ENCODE peak calls at places on chromosomes 7 and 10, in nine cellular contexts. One of them, this sample, is unnamed.

GRCh38 chr7:93949468-93949867 is 27.9 kb downstream of the GNG11 start:
- DNase-seq in MM.1S: no peak
- DNase-seq in amniotic stem cell: peak
- DNase-seq in neuronal stem cell: no peak
- DNase-seq in hippocampal formation: no peak
- DNase-seq in germinal center: no peak
- DNase-seq in effector CD4-positive, alpha-beta T cell: no peak
- DNase-seq in HEK293T: no peak
- DNase-seq in GM06990: no peak
- DNase-seq in this sample: no peak

GRCh38 chr10:28130267-28130666 is 131.4 kb upstream of the ODAD2 start:
- DNase-seq in hippocampal formation: no peak
- DNase-seq in effector CD4-positive, alpha-beta T cell: no peak
- DNase-seq in neuronal stem cell: no peak
- DNase-seq in HEK293T: no peak
- DNase-seq in MM.1S: no peak
- DNase-seq in amniotic stem cell: peak
- DNase-seq in germinal center: no peak
- DNase-seq in GM06990: no peak
- DNase-seq in this sample: no peak

GRCh38 chr10:86899670-86900276 is 57.6 kb downstream of the MMRN2 start:
- DNase-seq in HEK293T: peak
- DNase-seq in germinal center: peak
- DNase-seq in neuronal stem cell: peak
- DNase-seq in GM06990: peak
- DNase-seq in effector CD4-positive, alpha-beta T cell: peak
- DNase-seq in amniotic stem cell: peak
- DNase-seq in MM.1S: peak
- DNase-seq in hippocampal formation: peak
- DNase-seq in this sample: peak

GRCh38 chr7:79268730-79269129 is 184.7 kb downstream of the MAGI2 start:
- DNase-seq in HEK293T: no peak
- DNase-seq in MM.1S: no peak
- DNase-seq in hippocampal formation: no peak
- DNase-seq in effector CD4-positive, alpha-beta T cell: no peak
- DNase-seq in GM06990: no peak
- DNase-seq in germinal center: no peak
- DNase-seq in neuronal stem cell: no peak
- DNase-seq in amniotic stem cell: no peak
- DNase-seq in this sample: no peak

GRCh38 chr10:75959209-75959608 is 527.8 kb downstream of the LRMDA start:
- DNase-seq in GM06990: no peak
- DNase-seq in effector CD4-positive, alpha-beta T cell: no peak
- DNase-seq in neuronal stem cell: no peak
- DNase-seq in HEK293T: no peak
- DNase-seq in germinal center: no peak
- DNase-seq in hippocampal formation: no peak
- DNase-seq in MM.1S: no peak
- DNase-seq in amniotic stem cell: peak
- DNase-seq in this sample: no peak

GRCh38 chr7:70432567-70433001 is 699.4 kb upstream of the GALNT17 start:
- DNase-seq in GM06990: no peak
- DNase-seq in HEK293T: peak
- DNase-seq in effector CD4-positive, alpha-beta T cell: no peak
- DNase-seq in amniotic stem cell: no peak
- DNase-seq in neuronal stem cell: no peak
- DNase-seq in MM.1S: no peak
- DNase-seq in hippocampal formation: no peak
- DNase-seq in germinal center: no peak
- DNase-seq in this sample: no peak

GRCh38 chr7:20542594-20542993 is 72.9 kb upstream of the ABCB5 start:
- DNase-seq in HEK293T: no peak
- DNase-seq in neuronal stem cell: no peak
- DNase-seq in effector CD4-positive, alpha-beta T cell: no peak
- DNase-seq in amniotic stem cell: no peak
- DNase-seq in hippocampal formation: no peak
- DNase-seq in germinal center: no peak
- DNase-seq in MM.1S: no peak
- DNase-seq in GM06990: no peak
- DNase-seq in this sample: no peak

GRCh38 chr7:88289505-88290129 is 17.1 kb downstream of the STEAP4 start:
- DNase-seq in neuronal stem cell: no peak
- DNase-seq in GM06990: no peak
- DNase-seq in germinal center: no peak
- DNase-seq in effector CD4-positive, alpha-beta T cell: no peak
- DNase-seq in MM.1S: no peak
- DNase-seq in amniotic stem cell: no peak
- DNase-seq in hippocampal formation: no peak
- DNase-seq in HEK293T: no peak
- DNase-seq in this sample: no peak

GRCh38 chr10:120945801-120946302 is 94.7 kb downstream of the WDR11 start:
- DNase-seq in MM.1S: no peak
- DNase-seq in amniotic stem cell: no peak
- DNase-seq in germinal center: no peak
- DNase-seq in effector CD4-positive, alpha-beta T cell: no peak
- DNase-seq in hippocampal formation: peak
- DNase-seq in HEK293T: no peak
- DNase-seq in neuronal stem cell: no peak
- DNase-seq in GM06990: no peak
- DNase-seq in this sample: no peak

GRCh38 chr10:45000138-45000763 is 472 bp upstream of the ZNF22 start:
- DNase-seq in hippocampal formation: no peak
- DNase-seq in neuronal stem cell: no peak
- DNase-seq in amniotic stem cell: no peak
- DNase-seq in HEK293T: no peak
- DNase-seq in MM.1S: no peak
- DNase-seq in germinal center: no peak
- DNase-seq in GM06990: no peak
- DNase-seq in effector CD4-positive, alpha-beta T cell: no peak
- DNase-seq in this sample: no peak

GRCh38 chr7:142587578-142588191 is 161.6 kb upstream of the PRSS1 start:
- DNase-seq in HEK293T: peak
- DNase-seq in germinal center: peak
- DNase-seq in neuronal stem cell: peak
- DNase-seq in hippocampal formation: peak
- DNase-seq in amniotic stem cell: peak
- DNase-seq in GM06990: no peak
- DNase-seq in MM.1S: peak
- DNase-seq in effector CD4-positive, alpha-beta T cell: no peak
- DNase-seq in this sample: peak

GRCh38 chr7:150401424-150401790 is 22.3 kb downstream of the ZNF775 start:
- DNase-seq in GM06990: no peak
- DNase-seq in effector CD4-positive, alpha-beta T cell: no peak
- DNase-seq in MM.1S: no peak
- DNase-seq in germinal center: no peak
- DNase-seq in hippocampal formation: no peak
- DNase-seq in amniotic stem cell: no peak
- DNase-seq in HEK293T: no peak
- DNase-seq in neuronal stem cell: no peak
- DNase-seq in this sample: no peak

GRCh38 chr7:156540619-156541165 is 99.9 kb upstream of the RNF32 start:
- DNase-seq in hippocampal formation: no peak
- DNase-seq in effector CD4-positive, alpha-beta T cell: no peak
- DNase-seq in germinal center: no peak
- DNase-seq in HEK293T: no peak
- DNase-seq in MM.1S: no peak
- DNase-seq in neuronal stem cell: no peak
- DNase-seq in amniotic stem cell: no peak
- DNase-seq in GM06990: no peak
- DNase-seq in this sample: no peak

GRCh38 chr7:119720541-119720940 is 552.4 kb upstream of the KCND2 start:
- DNase-seq in effector CD4-positive, alpha-beta T cell: no peak
- DNase-seq in amniotic stem cell: peak
- DNase-seq in hippocampal formation: no peak
- DNase-seq in MM.1S: no peak
- DNase-seq in HEK293T: no peak
- DNase-seq in germinal center: no peak
- DNase-seq in GM06990: no peak
- DNase-seq in neuronal stem cell: no peak
- DNase-seq in this sample: no peak

GRCh38 chr7:12231097-12231496 is 20.0 kb downstream of the TMEM106B start:
- DNase-seq in effector CD4-positive, alpha-beta T cell: no peak
- DNase-seq in MM.1S: no peak
- DNase-seq in hippocampal formation: no peak
- DNase-seq in germinal center: no peak
- DNase-seq in HEK293T: no peak
- DNase-seq in GM06990: no peak
- DNase-seq in amniotic stem cell: no peak
- DNase-seq in neuronal stem cell: no peak
- DNase-seq in this sample: no peak

GRCh38 chr10:34638405-34639054 is 176.6 kb downstream of the PARD3 start:
- DNase-seq in amniotic stem cell: peak
- DNase-seq in GM06990: no peak
- DNase-seq in neuronal stem cell: peak
- DNase-seq in germinal center: peak
- DNase-seq in hippocampal formation: peak
- DNase-seq in effector CD4-positive, alpha-beta T cell: peak
- DNase-seq in MM.1S: peak
- DNase-seq in HEK293T: peak
- DNase-seq in this sample: peak

GRCh38 chr7:95632609-95633008 is 36.3 kb upstream of the PDK4 start:
- DNase-seq in hippocampal formation: no peak
- DNase-seq in GM06990: no peak
- DNase-seq in neuronal stem cell: no peak
- DNase-seq in MM.1S: no peak
- DNase-seq in HEK293T: no peak
- DNase-seq in germinal center: no peak
- DNase-seq in effector CD4-positive, alpha-beta T cell: no peak
- DNase-seq in amniotic stem cell: no peak
- DNase-seq in this sample: no peak

GRCh38 chr7:148156248-148156647 is 434.3 kb upstream of the C7orf33 start:
- DNase-seq in neuronal stem cell: no peak
- DNase-seq in effector CD4-positive, alpha-beta T cell: no peak
- DNase-seq in HEK293T: no peak
- DNase-seq in hippocampal formation: no peak
- DNase-seq in GM06990: no peak
- DNase-seq in amniotic stem cell: no peak
- DNase-seq in germinal center: no peak
- DNase-seq in MM.1S: no peak
- DNase-seq in this sample: no peak

GRCh38 chr7:68014031-68014774 is 1017.6 kb downstream of the TYW1 start:
- DNase-seq in germinal center: no peak
- DNase-seq in MM.1S: no peak
- DNase-seq in hippocampal formation: no peak
- DNase-seq in HEK293T: no peak
- DNase-seq in neuronal stem cell: no peak
- DNase-seq in amniotic stem cell: no peak
- DNase-seq in effector CD4-positive, alpha-beta T cell: no peak
- DNase-seq in GM06990: no peak
- DNase-seq in this sample: no peak

GRCh38 chr7:128948976-128949760 is 11.4 kb downstream of the IRF5 start:
- DNase-seq in germinal center: no peak
- DNase-seq in MM.1S: no peak
- DNase-seq in neuronal stem cell: no peak
- DNase-seq in HEK293T: no peak
- DNase-seq in hippocampal formation: no peak
- DNase-seq in GM06990: no peak
- DNase-seq in effector CD4-positive, alpha-beta T cell: no peak
- DNase-seq in amniotic stem cell: no peak
- DNase-seq in this sample: no peak

GRCh38 chr7:100574362-100575205 is 884 bp upstream of the SAP25 start:
- DNase-seq in germinal center: no peak
- DNase-seq in neuronal stem cell: no peak
- DNase-seq in hippocampal formation: no peak
- DNase-seq in MM.1S: no peak
- DNase-seq in amniotic stem cell: no peak
- DNase-seq in effector CD4-positive, alpha-beta T cell: no peak
- DNase-seq in GM06990: no peak
- DNase-seq in HEK293T: no peak
- DNase-seq in this sample: no peak

GRCh38 chr7:2330506-2330905 is 16.3 kb upstream of the SNX8 start:
- DNase-seq in neuronal stem cell: no peak
- DNase-seq in hippocampal formation: no peak
- DNase-seq in MM.1S: no peak
- DNase-seq in germinal center: no peak
- DNase-seq in effector CD4-positive, alpha-beta T cell: no peak
- DNase-seq in GM06990: no peak
- DNase-seq in amniotic stem cell: no peak
- DNase-seq in HEK293T: no peak
- DNase-seq in this sample: no peak

GRCh38 chr10:58334817-58335305 is at the start of gene UBE2D1:
- DNase-seq in amniotic stem cell: peak
- DNase-seq in effector CD4-positive, alpha-beta T cell: peak
- DNase-seq in hippocampal formation: peak
- DNase-seq in neuronal stem cell: peak
- DNase-seq in germinal center: peak
- DNase-seq in HEK293T: peak
- DNase-seq in MM.1S: peak
- DNase-seq in GM06990: peak
- DNase-seq in this sample: peak

GRCh38 chr10:59346321-59346720 is 16.0 kb downstream of the FAM13C start:
- DNase-seq in HEK293T: no peak
- DNase-seq in neuronal stem cell: no peak
- DNase-seq in hippocampal formation: no peak
- DNase-seq in amniotic stem cell: no peak
- DNase-seq in MM.1S: no peak
- DNase-seq in effector CD4-positive, alpha-beta T cell: no peak
- DNase-seq in GM06990: no peak
- DNase-seq in germinal center: no peak
- DNase-seq in this sample: no peak

GRCh38 chr10:116769791-116770190 is 27.4 kb upstream of the HSPA12A start:
- DNase-seq in neuronal stem cell: no peak
- DNase-seq in hippocampal formation: no peak
- DNase-seq in germinal center: no peak
- DNase-seq in amniotic stem cell: no peak
- DNase-seq in GM06990: no peak
- DNase-seq in MM.1S: no peak
- DNase-seq in effector CD4-positive, alpha-beta T cell: no peak
- DNase-seq in HEK293T: no peak
- DNase-seq in this sample: no peak

GRCh38 chr7:77702451-77703219 is 6.4 kb downstream of the RSBN1L start:
- DNase-seq in MM.1S: no peak
- DNase-seq in GM06990: no peak
- DNase-seq in neuronal stem cell: no peak
- DNase-seq in germinal center: no peak
- DNase-seq in HEK293T: no peak
- DNase-seq in effector CD4-positive, alpha-beta T cell: no peak
- DNase-seq in amniotic stem cell: no peak
- DNase-seq in hippocampal formation: no peak
- DNase-seq in this sample: no peak

GRCh38 chr7:70390251-70390650 is 741.7 kb upstream of the GALNT17 start:
- DNase-seq in MM.1S: no peak
- DNase-seq in GM06990: no peak
- DNase-seq in neuronal stem cell: no peak
- DNase-seq in amniotic stem cell: no peak
- DNase-seq in germinal center: no peak
- DNase-seq in effector CD4-positive, alpha-beta T cell: no peak
- DNase-seq in hippocampal formation: no peak
- DNase-seq in HEK293T: no peak
- DNase-seq in this sample: no peak

GRCh38 chr7:33334349-33334748 is 205.0 kb downstream of the BBS9 start:
- DNase-seq in neuronal stem cell: no peak
- DNase-seq in amniotic stem cell: no peak
- DNase-seq in GM06990: no peak
- DNase-seq in HEK293T: peak
- DNase-seq in MM.1S: no peak
- DNase-seq in hippocampal formation: no peak
- DNase-seq in germinal center: no peak
- DNase-seq in effector CD4-positive, alpha-beta T cell: no peak
- DNase-seq in this sample: no peak